ENCODE peak calls at places on chromosomes 16 and 17, in four cellular contexts. One of them, this sample, is unnamed.

GRCh38 chr17:81902023-81902652 is at the start of gene NPB:
- DNase-seq in esophagus squamous epithelium: no peak
- DNase-seq in memory B cell: no peak
- DNase-seq in Daoy: no peak
- DNase-seq in this sample: no peak

GRCh38 chr16:54194008-54194731 is 92.4 kb downstream of the IRX3 start:
- DNase-seq in esophagus squamous epithelium: no peak
- DNase-seq in memory B cell: no peak
- DNase-seq in Daoy: peak; percentile 46
- DNase-seq in this sample: no peak

GRCh38 chr16:59164461-59164860 is 430.3 kb upstream of the GOT2 start:
- DNase-seq in esophagus squamous epithelium: no peak
- DNase-seq in memory B cell: no peak
- DNase-seq in Daoy: no peak
- DNase-seq in this sample: no peak

GRCh38 chr17:2710075-2710803 is 1.3 kb downstream of the CLUH start:
- DNase-seq in esophagus squamous epithelium: no peak
- DNase-seq in memory B cell: no peak
- DNase-seq in Daoy: no peak
- DNase-seq in this sample: no peak

GRCh38 chr16:12661656-12662172 is 142.0 kb downstream of the CPPED1 start:
- DNase-seq in esophagus squamous epithelium: no peak
- DNase-seq in memory B cell: no peak
- DNase-seq in Daoy: peak; percentile 45
- DNase-seq in this sample: no peak

GRCh38 chr16:31453255-31454204 is 5.8 kb upstream of the ARMC5 start:
- DNase-seq in esophagus squamous epithelium: no peak
- DNase-seq in memory B cell: no peak
- DNase-seq in Daoy: peak; percentile 36
- DNase-seq in this sample: no peak

GRCh38 chr17:82065193-82065637 is 389 bp downstream of the DUS1L start:
- DNase-seq in esophagus squamous epithelium: no peak
- DNase-seq in memory B cell: no peak
- DNase-seq in Daoy: no peak
- DNase-seq in this sample: no peak

GRCh38 chr16:75062135-75062943 is 54.2 kb downstream of the LDHD start:
- DNase-seq in esophagus squamous epithelium: no peak
- DNase-seq in memory B cell: no peak
- DNase-seq in Daoy: no peak
- DNase-seq in this sample: no peak

GRCh38 chr16:89112377-89113151 is 18.9 kb downstream of the ACSF3 start:
- DNase-seq in esophagus squamous epithelium: no peak
- DNase-seq in memory B cell: no peak
- DNase-seq in Daoy: no peak
- DNase-seq in this sample: no peak

GRCh38 chr17:74778960-74779359 is 2.8 kb upstream of the NAT9 start:
- DNase-seq in esophagus squamous epithelium: no peak
- DNase-seq in memory B cell: no peak
- DNase-seq in Daoy: no peak
- DNase-seq in this sample: no peak

GRCh38 chr16:71439531-71439930 is 2.3 kb downstream of the TLE7 start:
- DNase-seq in esophagus squamous epithelium: no peak
- DNase-seq in memory B cell: no peak
- DNase-seq in Daoy: no peak
- DNase-seq in this sample: no peak

GRCh38 chr16:20611975-20612471 is 35.9 kb upstream of the ACSM2B start:
- DNase-seq in esophagus squamous epithelium: no peak
- DNase-seq in memory B cell: no peak
- DNase-seq in Daoy: no peak
- DNase-seq in this sample: no peak

GRCh38 chr17:39776267-39776666 is 38.5 kb downstream of the GRB7 start:
- DNase-seq in esophagus squamous epithelium: no peak
- DNase-seq in memory B cell: no peak
- DNase-seq in Daoy: no peak
- DNase-seq in this sample: no peak

GRCh38 chr17:694239-694638 is 20.4 kb downstream of the VPS53 start:
- DNase-seq in esophagus squamous epithelium: no peak
- DNase-seq in memory B cell: no peak
- DNase-seq in Daoy: peak; percentile 96
- DNase-seq in this sample: no peak

GRCh38 chr17:72710834-72711233 is 381.7 kb downstream of the SLC39A11 start:
- DNase-seq in esophagus squamous epithelium: no peak
- DNase-seq in memory B cell: no peak
- DNase-seq in Daoy: no peak
- DNase-seq in this sample: no peak

GRCh38 chr16:89646906-89647305 is 10.6 kb downstream of the CHMP1A start:
- DNase-seq in esophagus squamous epithelium: no peak
- DNase-seq in memory B cell: no peak
- DNase-seq in Daoy: no peak
- DNase-seq in this sample: no peak

GRCh38 chr17:29383687-29384086 is 6.5 kb upstream of the TAOK1 start:
- DNase-seq in esophagus squamous epithelium: no peak
- DNase-seq in memory B cell: no peak
- DNase-seq in Daoy: no peak
- DNase-seq in this sample: no peak

GRCh38 chr17:40316571-40317344 is 7.8 kb downstream of the RARA start:
- DNase-seq in esophagus squamous epithelium: no peak
- DNase-seq in memory B cell: no peak
- DNase-seq in Daoy: peak; percentile 92
- DNase-seq in this sample: no peak

GRCh38 chr17:48928876-48929811 is 15.5 kb downstream of the SNF8 start:
- DNase-seq in esophagus squamous epithelium: no peak
- DNase-seq in memory B cell: no peak
- DNase-seq in Daoy: no peak
- DNase-seq in this sample: no peak

GRCh38 chr17:74603032-74603635 is 11.1 kb upstream of the CD300LD start:
- DNase-seq in esophagus squamous epithelium: no peak
- DNase-seq in memory B cell: no peak
- DNase-seq in Daoy: no peak
- DNase-seq in this sample: no peak

GRCh38 chr16:50457423-50457822 is 88.6 kb upstream of the BRD7 start:
- DNase-seq in esophagus squamous epithelium: no peak
- DNase-seq in memory B cell: no peak
- DNase-seq in Daoy: no peak
- DNase-seq in this sample: no peak

GRCh38 chr17:50480854-50481490 is 2.3 kb downstream of the RSAD1 start:
- DNase-seq in esophagus squamous epithelium: no peak
- DNase-seq in memory B cell: no peak
- DNase-seq in Daoy: no peak
- DNase-seq in this sample: no peak

GRCh38 chr17:74118504-74118903 is 85.0 kb upstream of the RPL38 start:
- DNase-seq in esophagus squamous epithelium: no peak
- DNase-seq in memory B cell: no peak
- DNase-seq in Daoy: peak; percentile 40
- DNase-seq in this sample: no peak

GRCh38 chr16:1310832-1311200 is 1.4 kb downstream of the UBE2I start:
- DNase-seq in esophagus squamous epithelium: no peak
- DNase-seq in memory B cell: no peak
- DNase-seq in Daoy: no peak
- DNase-seq in this sample: no peak

GRCh38 chr16:14539631-14540030 is 90.4 kb downstream of the PARN start:
- DNase-seq in esophagus squamous epithelium: no peak
- DNase-seq in memory B cell: no peak
- DNase-seq in Daoy: no peak
- DNase-seq in this sample: no peak

GRCh38 chr16:57537194-57537505 is 779 bp upstream of the CCDC102A start:
- DNase-seq in esophagus squamous epithelium: no peak
- DNase-seq in memory B cell: no peak
- DNase-seq in Daoy: no peak
- DNase-seq in this sample: no peak

GRCh38 chr17:49498037-49498615 is 3.0 kb downstream of the NGFR start:
- DNase-seq in esophagus squamous epithelium: no peak
- DNase-seq in memory B cell: no peak
- DNase-seq in Daoy: no peak
- DNase-seq in this sample: no peak

GRCh38 chr16:21242756-21243155 is 9.3 kb downstream of the ANKS4B start:
- DNase-seq in esophagus squamous epithelium: no peak
- DNase-seq in memory B cell: no peak
- DNase-seq in Daoy: no peak
- DNase-seq in this sample: no peak

GRCh38 chr17:3981455-3981854 is 17.2 kb upstream of the ATP2A3 start:
- DNase-seq in esophagus squamous epithelium: no peak
- DNase-seq in memory B cell: no peak
- DNase-seq in Daoy: no peak
- DNase-seq in this sample: no peak

GRCh38 chr16:30619643-30620042 is 9.5 kb upstream of the ZNF689 start:
- DNase-seq in esophagus squamous epithelium: no peak
- DNase-seq in memory B cell: no peak
- DNase-seq in Daoy: no peak
- DNase-seq in this sample: no peak

GRCh38 chr16:86806181-86806837 is 228.0 kb downstream of the FOXL1 start:
- DNase-seq in esophagus squamous epithelium: no peak
- DNase-seq in memory B cell: no peak
- DNase-seq in Daoy: no peak
- DNase-seq in this sample: no peak

GRCh38 chr17:71985111-71986039 is 135.4 kb upstream of the SOX9 start:
- DNase-seq in esophagus squamous epithelium: no peak
- DNase-seq in memory B cell: no peak
- DNase-seq in Daoy: no peak
- DNase-seq in this sample: no peak

GRCh38 chr16:4910828-4911227 is 26.1 kb downstream of the PPL start:
- DNase-seq in esophagus squamous epithelium: no peak
- DNase-seq in memory B cell: no peak
- DNase-seq in Daoy: no peak
- DNase-seq in this sample: no peak